ENCODE peak calls at places on chromosomes 11 and 22, in ten cellular contexts. One of them, this sample, is unnamed.

GRCh38 chr11:42524534-42525227 is 787.1 kb upstream of the API5 start:
- DNase-seq in PC-9: peak; percentile 51
- DNase-seq in psoas muscle: peak; percentile 11
- DNase-seq in pancreas: peak; percentile 65
- DNase-seq in adrenal gland: peak; percentile 71
- DNase-seq in Peyer's patch: peak; percentile 65
- DNase-seq in mammary epithelial cell: peak; percentile 52
- DNase-seq in ovary: no peak
- DNase-seq in right lobe of liver: peak; percentile 53
- DNase-seq in astrocyte: peak; percentile 74
- DNase-seq in this sample: peak; percentile 5

GRCh38 chr11:3807856-3808845 is at the start of gene PGAP2:
- DNase-seq in ovary: peak; percentile 59
- DNase-seq in PC-9: peak; percentile 62
- DNase-seq in Peyer's patch: peak; percentile 87
- DNase-seq in psoas muscle: peak; percentile 60
- DNase-seq in mammary epithelial cell: peak; percentile 62
- DNase-seq in pancreas: peak; percentile 57
- DNase-seq in right lobe of liver: peak; percentile 72
- DNase-seq in astrocyte: no peak
- DNase-seq in adrenal gland: peak; percentile 67
- DNase-seq in this sample: no peak

GRCh38 chr11:65718531-65718930 is 2.1 kb downstream of the RNASEH2C start:
- DNase-seq in adrenal gland: no peak
- DNase-seq in psoas muscle: no peak
- DNase-seq in astrocyte: no peak
- DNase-seq in PC-9: no peak
- DNase-seq in pancreas: no peak
- DNase-seq in mammary epithelial cell: no peak
- DNase-seq in ovary: no peak
- DNase-seq in right lobe of liver: no peak
- DNase-seq in Peyer's patch: no peak
- DNase-seq in this sample: no peak

GRCh38 chr11:111476366-111476765 is 35.8 kb downstream of the BTG4 start:
- DNase-seq in PC-9: no peak
- DNase-seq in adrenal gland: no peak
- DNase-seq in ovary: no peak
- DNase-seq in pancreas: no peak
- DNase-seq in mammary epithelial cell: peak; percentile 33
- DNase-seq in astrocyte: peak; percentile 25
- DNase-seq in Peyer's patch: no peak
- DNase-seq in psoas muscle: no peak
- DNase-seq in right lobe of liver: no peak
- DNase-seq in this sample: no peak

GRCh38 chr11:58640386-58641023 is 18.0 kb downstream of the CNTF start:
- DNase-seq in ovary: no peak
- DNase-seq in mammary epithelial cell: no peak
- DNase-seq in pancreas: no peak
- DNase-seq in PC-9: no peak
- DNase-seq in psoas muscle: no peak
- DNase-seq in astrocyte: no peak
- DNase-seq in adrenal gland: peak; percentile 37
- DNase-seq in right lobe of liver: no peak
- DNase-seq in Peyer's patch: no peak
- DNase-seq in this sample: no peak

GRCh38 chr22:44909241-44909640 is 100.6 kb downstream of the PHF21B start:
- DNase-seq in pancreas: no peak
- DNase-seq in adrenal gland: no peak
- DNase-seq in astrocyte: no peak
- DNase-seq in PC-9: no peak
- DNase-seq in right lobe of liver: peak; percentile 24
- DNase-seq in psoas muscle: no peak
- DNase-seq in ovary: no peak
- DNase-seq in mammary epithelial cell: no peak
- DNase-seq in Peyer's patch: peak; percentile 6
- DNase-seq in this sample: no peak

GRCh38 chr22:39291501-39291900 is 27.9 kb downstream of the RPL3 start:
- DNase-seq in astrocyte: no peak
- DNase-seq in right lobe of liver: no peak
- DNase-seq in adrenal gland: no peak
- DNase-seq in ovary: no peak
- DNase-seq in pancreas: peak; percentile 35
- DNase-seq in psoas muscle: no peak
- DNase-seq in mammary epithelial cell: no peak
- DNase-seq in Peyer's patch: no peak
- DNase-seq in PC-9: no peak
- DNase-seq in this sample: no peak

GRCh38 chr11:33242575-33242974 is 14.6 kb upstream of the HIPK3 start:
- DNase-seq in right lobe of liver: no peak
- DNase-seq in astrocyte: no peak
- DNase-seq in adrenal gland: no peak
- DNase-seq in Peyer's patch: no peak
- DNase-seq in psoas muscle: no peak
- DNase-seq in pancreas: no peak
- DNase-seq in ovary: no peak
- DNase-seq in PC-9: no peak
- DNase-seq in mammary epithelial cell: no peak
- DNase-seq in this sample: no peak

GRCh38 chr11:312092-312816 is 1.6 kb upstream of the IFITM1 start:
- DNase-seq in adrenal gland: no peak
- DNase-seq in ovary: no peak
- DNase-seq in astrocyte: no peak
- DNase-seq in Peyer's patch: peak; percentile 61
- DNase-seq in PC-9: no peak
- DNase-seq in pancreas: no peak
- DNase-seq in mammary epithelial cell: no peak
- DNase-seq in psoas muscle: peak; percentile 14
- DNase-seq in right lobe of liver: no peak
- DNase-seq in this sample: no peak

GRCh38 chr11:69554849-69555248 is 73.4 kb downstream of the LINC01488 start:
- DNase-seq in astrocyte: no peak
- DNase-seq in Peyer's patch: peak; percentile 11
- DNase-seq in right lobe of liver: no peak
- DNase-seq in ovary: no peak
- DNase-seq in pancreas: no peak
- DNase-seq in PC-9: no peak
- DNase-seq in mammary epithelial cell: no peak
- DNase-seq in psoas muscle: no peak
- DNase-seq in adrenal gland: no peak
- DNase-seq in this sample: no peak

GRCh38 chr11:100546714-100547113 is 140.4 kb upstream of the ARHGAP42 start:
- DNase-seq in Peyer's patch: peak; percentile 71
- DNase-seq in psoas muscle: no peak
- DNase-seq in adrenal gland: no peak
- DNase-seq in ovary: no peak
- DNase-seq in pancreas: no peak
- DNase-seq in astrocyte: peak; percentile 55
- DNase-seq in PC-9: peak; percentile 89
- DNase-seq in right lobe of liver: no peak
- DNase-seq in mammary epithelial cell: peak; percentile 83
- DNase-seq in this sample: no peak

GRCh38 chr11:61787928-61788491 is 4.4 kb downstream of the TMEM258 start:
- DNase-seq in mammary epithelial cell: peak; percentile 20
- DNase-seq in ovary: no peak
- DNase-seq in PC-9: no peak
- DNase-seq in psoas muscle: no peak
- DNase-seq in Peyer's patch: peak; percentile 60
- DNase-seq in pancreas: peak; percentile 60
- DNase-seq in astrocyte: peak; percentile 26
- DNase-seq in right lobe of liver: no peak
- DNase-seq in adrenal gland: no peak
- DNase-seq in this sample: no peak

GRCh38 chr22:24982301-24983056 is 30.0 kb downstream of the KIAA1671 start:
- DNase-seq in psoas muscle: no peak
- DNase-seq in pancreas: no peak
- DNase-seq in PC-9: no peak
- DNase-seq in mammary epithelial cell: no peak
- DNase-seq in astrocyte: peak; percentile 39
- DNase-seq in Peyer's patch: no peak
- DNase-seq in adrenal gland: peak; percentile 52
- DNase-seq in right lobe of liver: no peak
- DNase-seq in ovary: no peak
- DNase-seq in this sample: no peak

GRCh38 chr11:123509737-123510578 is 79.9 kb downstream of the GRAMD1B start:
- DNase-seq in psoas muscle: no peak
- DNase-seq in adrenal gland: peak; percentile 84
- DNase-seq in PC-9: no peak
- DNase-seq in mammary epithelial cell: no peak
- DNase-seq in astrocyte: peak; percentile 85
- DNase-seq in Peyer's patch: no peak
- DNase-seq in ovary: no peak
- DNase-seq in pancreas: no peak
- DNase-seq in right lobe of liver: no peak
- DNase-seq in this sample: no peak
- H3K4me3 ChIP-seq in psoas muscle: no peak overlapping the region
- H3K4me3 ChIP-seq in adrenal gland: no peak overlapping the region
- H3K4me3 ChIP-seq in PC-9: no peak overlapping the region
- H3K4me3 ChIP-seq in mammary epithelial cell: no peak overlapping the region
- H3K4me3 ChIP-seq in astrocyte: no peak overlapping the region
- H3K4me3 ChIP-seq in Peyer's patch: no peak overlapping the region
- H3K4me3 ChIP-seq in ovary: no peak overlapping the region
- H3K4me3 ChIP-seq in pancreas: no peak overlapping the region
- H3K4me3 ChIP-seq in right lobe of liver: no peak overlapping the region
- H3K4me3 ChIP-seq in this sample: no peak overlapping the region

GRCh38 chr22:36334838-36335603 is 52.7 kb downstream of the MYH9 start:
- DNase-seq in psoas muscle: no peak
- DNase-seq in ovary: no peak
- DNase-seq in astrocyte: peak; percentile 81
- DNase-seq in pancreas: peak; percentile 54
- DNase-seq in adrenal gland: peak; percentile 78
- DNase-seq in mammary epithelial cell: peak; percentile 76
- DNase-seq in right lobe of liver: no peak
- DNase-seq in PC-9: peak; percentile 71
- DNase-seq in Peyer's patch: no peak
- DNase-seq in this sample: no peak
- H3K36me3 ChIP-seq in psoas muscle: peaks cover 84% of the 10 kb centered on the region
- H3K36me3 ChIP-seq in ovary: no peaks in the 10 kb centered on the region
- H3K36me3 ChIP-seq in astrocyte: peaks cover 71% of the 10 kb centered on the region
- H3K36me3 ChIP-seq in pancreas: no peaks in the 10 kb centered on the region
- H3K36me3 ChIP-seq in adrenal gland: no peaks in the 10 kb centered on the region
- H3K36me3 ChIP-seq in mammary epithelial cell: peaks cover 29% of the 10 kb centered on the region
- H3K36me3 ChIP-seq in right lobe of liver: peaks cover 18% of the 10 kb centered on the region
- H3K36me3 ChIP-seq in PC-9: peaks cover 51% of the 10 kb centered on the region
- H3K36me3 ChIP-seq in Peyer's patch: no peaks in the 10 kb centered on the region
- H3K36me3 ChIP-seq in this sample: peaks cover 40% of the 10 kb centered on the region

DNA sequence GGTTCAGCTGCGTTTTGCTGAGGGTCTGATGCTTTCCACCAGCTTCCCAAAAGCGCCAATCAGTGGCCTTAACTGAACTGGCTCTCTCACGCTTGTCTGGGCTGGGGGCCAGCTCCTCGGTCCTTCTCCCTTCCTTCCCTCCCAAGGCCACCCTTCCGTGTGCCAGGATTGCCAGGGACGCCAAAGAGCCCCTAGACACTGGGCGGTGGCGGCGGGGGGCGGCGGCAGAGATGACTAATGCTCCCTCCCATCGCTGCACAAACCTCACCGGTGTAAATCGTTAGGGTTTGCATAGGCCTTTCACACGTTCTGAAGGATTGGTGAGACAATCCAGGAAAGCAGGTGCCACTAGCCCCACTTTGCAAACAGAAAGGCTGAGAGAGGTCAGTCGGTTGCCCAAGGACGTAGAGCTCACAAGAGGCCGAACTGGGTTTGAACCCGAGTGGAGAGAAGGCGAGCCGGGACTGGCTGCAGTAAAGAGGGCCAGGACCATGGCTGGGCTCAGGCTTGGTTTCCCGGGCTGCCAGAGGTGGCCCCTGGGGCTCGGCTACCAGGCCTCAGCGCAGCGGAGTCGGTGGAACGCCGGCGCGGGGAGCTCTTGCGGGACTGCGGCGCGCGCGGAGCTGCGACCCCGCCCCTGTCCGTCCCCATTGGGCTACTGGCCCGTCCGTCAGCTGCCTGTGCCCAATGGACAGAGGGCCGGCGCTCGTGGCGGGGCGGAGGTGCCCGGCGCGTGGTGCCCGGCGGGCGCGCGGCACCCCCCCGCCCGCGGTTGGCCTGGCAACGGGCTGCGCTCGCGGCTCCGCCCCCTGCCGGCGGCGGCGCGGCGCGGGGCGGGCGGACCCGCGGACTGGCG is 589 bp upstream of the GNAZ start:
- DNase-seq in psoas muscle: peak; percentile 94
- DNase-seq in mammary epithelial cell: peak; percentile 75
- DNase-seq in Peyer's patch: peak; percentile 96
- DNase-seq in pancreas: peak; percentile 94
- DNase-seq in ovary: peak; percentile 93
- DNase-seq in PC-9: peak; percentile 61
- DNase-seq in right lobe of liver: peak; percentile 96
- DNase-seq in astrocyte: peak; percentile 82
- DNase-seq in adrenal gland: peak; percentile 95
- DNase-seq in this sample: peak; percentile 22
- TF ChIP-seq CTCF in psoas muscle: no peak
- TF ChIP-seq CTCF in mammary epithelial cell: no peak
- TF ChIP-seq CTCF in Peyer's patch: no peak
- TF ChIP-seq CTCF in pancreas: no peak
- TF ChIP-seq CTCF in ovary: no peak
- TF ChIP-seq CTCF in PC-9: no peak
- TF ChIP-seq CTCF in right lobe of liver: no peak
- TF ChIP-seq CTCF in astrocyte: no peak
- TF ChIP-seq CTCF in adrenal gland: no peak
- TF ChIP-seq CTCF in this sample: no peak

GRCh38 chr11:116931206-116931953 is 94.0 kb upstream of the APOA1 start:
- DNase-seq in right lobe of liver: no peak
- DNase-seq in psoas muscle: no peak
- DNase-seq in mammary epithelial cell: peak; percentile 80
- DNase-seq in pancreas: no peak
- DNase-seq in astrocyte: peak; percentile 36
- DNase-seq in Peyer's patch: no peak
- DNase-seq in adrenal gland: no peak
- DNase-seq in ovary: no peak
- DNase-seq in PC-9: peak; percentile 70
- DNase-seq in this sample: no peak

GRCh38 chr11:116930177-116930576 is 92.8 kb upstream of the APOA1 start:
- DNase-seq in mammary epithelial cell: peak; percentile 33
- DNase-seq in right lobe of liver: no peak
- DNase-seq in Peyer's patch: peak; percentile 75
- DNase-seq in psoas muscle: no peak
- DNase-seq in pancreas: no peak
- DNase-seq in ovary: no peak
- DNase-seq in adrenal gland: no peak
- DNase-seq in PC-9: peak; percentile 33
- DNase-seq in astrocyte: peak; percentile 32
- DNase-seq in this sample: no peak

GRCh38 chr11:116933961-116934360 is 96.5 kb upstream of the APOA1 start:
- DNase-seq in mammary epithelial cell: no peak
- DNase-seq in pancreas: no peak
- DNase-seq in Peyer's patch: no peak
- DNase-seq in astrocyte: no peak
- DNase-seq in PC-9: no peak
- DNase-seq in adrenal gland: no peak
- DNase-seq in psoas muscle: no peak
- DNase-seq in right lobe of liver: no peak
- DNase-seq in ovary: no peak
- DNase-seq in this sample: no peak

GRCh38 chr11:116930586-116930985 is 93.2 kb upstream of the APOA1 start:
- DNase-seq in PC-9: peak; percentile 21
- DNase-seq in pancreas: no peak
- DNase-seq in mammary epithelial cell: no peak
- DNase-seq in astrocyte: no peak
- DNase-seq in ovary: no peak
- DNase-seq in Peyer's patch: no peak
- DNase-seq in psoas muscle: no peak
- DNase-seq in adrenal gland: no peak
- DNase-seq in right lobe of liver: no peak
- DNase-seq in this sample: no peak

GRCh38 chr11:116932182-116932581 is 94.8 kb upstream of the APOA1 start:
- DNase-seq in mammary epithelial cell: no peak
- DNase-seq in adrenal gland: no peak
- DNase-seq in ovary: no peak
- DNase-seq in astrocyte: no peak
- DNase-seq in Peyer's patch: no peak
- DNase-seq in PC-9: no peak
- DNase-seq in psoas muscle: no peak
- DNase-seq in pancreas: no peak
- DNase-seq in right lobe of liver: no peak
- DNase-seq in this sample: no peak
- H3K4me3 ChIP-seq in mammary epithelial cell: no peak overlapping the region
- H3K4me3 ChIP-seq in adrenal gland: no peak overlapping the region
- H3K4me3 ChIP-seq in ovary: no peak overlapping the region
- H3K4me3 ChIP-seq in astrocyte: no peak overlapping the region
- H3K4me3 ChIP-seq in Peyer's patch: no peak overlapping the region
- H3K4me3 ChIP-seq in PC-9: no peak overlapping the region
- H3K4me3 ChIP-seq in psoas muscle: no peak overlapping the region
- H3K4me3 ChIP-seq in pancreas: no peak overlapping the region
- H3K4me3 ChIP-seq in right lobe of liver: no peak overlapping the region
- H3K4me3 ChIP-seq in this sample: no peak overlapping the region